ENCODE peak calls at places on chromosomes 3 and 15, in ten cellular contexts. D is NCI-H1092; K is activated naive CD8-positive, alpha-beta T cell treated with anti-CD3 and anti-CD28 coated beads, Interleukin-2, amount 50 U/mL, for 24 hours; Y is GM18507; X is adrenal gland; N is NT2/D1; O is HT1080; T is nucleus accumbens; M is stimulated activated CD8-positive, alpha-beta memory T cell treated with anti-CD3 and anti-CD28 coated beads, Interleukin-7, amount 100 ng/mL, for 24 hours; L is EH. Q is an unnamed sample.

GRCh38 chr15:91947370-91947769 is 93.9 kb downstream of the SLCO3A1 start:
- DNase-seq in D (no peak), K (no peak), Y (no peak), X (no peak), N (no peak), O (no peak), T (no peak), M (no peak), L (no peak), Q (no peak)

GRCh38 chr3:188303286-188303799 is 149.4 kb downstream of the LPP start:
- DNase-seq in D (no peak), K (no peak), Y (no peak), X (no peak), N (no peak), O (no peak), T (no peak), M (no peak), L (no peak), Q (no peak)

GRCh38 chr3:196639517-196640500 is at the start of gene NRROS:
- DNase-seq in D (peak), K (peak), Y (no peak), X (peak), N (peak), O (peak), T (no peak), M (no peak), L (peak), Q (peak)

GRCh38 chr3:171976526-171976925 is 62.9 kb upstream of the FNDC3B start:
- DNase-seq in D (no peak), K (no peak), Y (no peak), X (no peak), N (no peak), O (peak), T (no peak), M (no peak), L (peak), Q (no peak)

GRCh38 chr3:13790376-13791219 is 89.3 kb downstream of the WNT7A start:
- DNase-seq in D (no peak), K (no peak), Y (no peak), X (no peak), N (no peak), O (no peak), T (no peak), M (no peak), L (no peak), Q (no peak)

GRCh38 chr3:167733961-167734497 is 663 bp downstream of the PDCD10 start:
- DNase-seq in D (no peak), K (no peak), Y (no peak), X (no peak), N (no peak), O (no peak), T (no peak), M (no peak), L (peak), Q (no peak)

GRCh38 chr3:69288161-69288895 is 97.6 kb downstream of the FRMD4B start:
- DNase-seq in D (no peak), K (peak), Y (no peak), X (no peak), N (peak), O (no peak), T (no peak), M (peak), L (no peak), Q (no peak)

GRCh38 chr15:40944510-40945296 is 8.6 kb upstream of the CHAC1 start:
- DNase-seq in D (no peak), K (no peak), Y (no peak), X (no peak), N (no peak), O (no peak), T (no peak), M (no peak), L (no peak), Q (no peak)

GRCh38 chr3:170768334-170768801 is 101.6 kb downstream of the RPL22L1 start:
- DNase-seq in D (no peak), K (no peak), Y (no peak), X (no peak), N (no peak), O (peak), T (peak), M (no peak), L (peak), Q (no peak)

GRCh38 chr15:86164222-86164898 is 84.7 kb downstream of the AGBL1 start:
- DNase-seq in D (no peak), K (no peak), Y (no peak), X (peak), N (no peak), O (no peak), T (no peak), M (no peak), L (no peak), Q (no peak)

GRCh38 chr15:68450192-68450591 is 18.2 kb upstream of the ITGA11 start:
- DNase-seq in D (no peak), K (no peak), Y (no peak), X (no peak), N (no peak), O (no peak), T (no peak), M (no peak), L (peak), Q (peak)

GRCh38 chr3:37739579-37740290 is 121.9 kb upstream of the CTDSPL start:
- DNase-seq in D (no peak), K (no peak), Y (no peak), X (peak), N (no peak), O (no peak), T (no peak), M (no peak), L (no peak), Q (peak)

GRCh38 chr3:113844622-113845222 is 6.1 kb downstream of the GRAMD1C start:
- DNase-seq in D (peak), K (no peak), Y (no peak), X (no peak), N (no peak), O (peak), T (no peak), M (no peak), L (peak), Q (no peak)

GRCh38 chr15:51401872-51402517 is 60.5 kb downstream of the GLDN start:
- DNase-seq in D (no peak), K (peak), Y (no peak), X (peak), N (peak), O (peak), T (no peak), M (no peak), L (peak), Q (peak)

GRCh38 chr3:13577181-13578121 is 28.5 kb downstream of the FBLN2 start:
- DNase-seq in D (no peak), K (no peak), Y (no peak), X (no peak), N (no peak), O (no peak), T (no peak), M (no peak), L (no peak), Q (no peak)

GRCh38 chr3:196604548-196604947 is 34.9 kb upstream of the NRROS start:
- DNase-seq in D (no peak), K (no peak), Y (no peak), X (no peak), N (no peak), O (no peak), T (no peak), M (no peak), L (no peak), Q (no peak)

GRCh38 chr3:20323307-20323927 is 137.4 kb upstream of the SGO1 start:
- DNase-seq in D (no peak), K (no peak), Y (no peak), X (no peak), N (no peak), O (no peak), T (no peak), M (no peak), L (no peak), Q (no peak)

GRCh38 chr3:141797167-141797773 is 34.1 kb downstream of the GRK7 start:
- DNase-seq in D (peak), K (peak), Y (no peak), X (peak), N (peak), O (no peak), T (no peak), M (peak), L (peak), Q (peak)

GRCh38 chr3:95899494-95899893 is 914.9 kb upstream of the EPHA6 start:
- DNase-seq in D (no peak), K (no peak), Y (no peak), X (no peak), N (no peak), O (no peak), T (no peak), M (no peak), L (no peak), Q (no peak)

GRCh38 chr3:185585523-185585861 is 603 bp upstream of the SENP2 start:
- DNase-seq in D (no peak), K (no peak), Y (no peak), X (no peak), N (no peak), O (no peak), T (no peak), M (no peak), L (no peak), Q (no peak)

GRCh38 chr3:152105446-152105845 is 163.3 kb upstream of the MBNL1 start:
- DNase-seq in D (no peak), K (no peak), Y (no peak), X (no peak), N (no peak), O (peak), T (no peak), M (no peak), L (no peak), Q (no peak)

GRCh38 chr3:11954312-11954934 is 49.8 kb upstream of the SYN2 start:
- DNase-seq in D (peak), K (no peak), Y (no peak), X (no peak), N (no peak), O (no peak), T (peak), M (no peak), L (no peak), Q (no peak)

GRCh38 chr3:154900777-154901176 is 179.3 kb upstream of the MME start:
- DNase-seq in D (no peak), K (no peak), Y (no peak), X (no peak), N (no peak), O (no peak), T (no peak), M (no peak), L (no peak), Q (no peak)

GRCh38 chr3:21330293-21330692 is 420.7 kb downstream of the ZNF385D start:
- DNase-seq in D (no peak), K (no peak), Y (no peak), X (no peak), N (no peak), O (peak), T (no peak), M (no peak), L (no peak), Q (no peak)

GRCh38 chr15:41933771-41934170 is 38.6 kb downstream of the EHD4 start:
- DNase-seq in D (no peak), K (no peak), Y (no peak), X (no peak), N (no peak), O (peak), T (no peak), M (no peak), L (peak), Q (no peak)

GRCh38 chr3:134651347-134652041 is 672 bp upstream of the KY start:
- DNase-seq in D (no peak), K (no peak), Y (no peak), X (peak), N (no peak), O (no peak), T (peak), M (no peak), L (peak), Q (peak)

GRCh38 chr3:48743773-48744172 is 26.8 kb upstream of the IP6K2 start:
- DNase-seq in D (no peak), K (no peak), Y (no peak), X (no peak), N (no peak), O (no peak), T (no peak), M (no peak), L (peak), Q (no peak)

GRCh38 chr3:186108106-186108940 is 566 bp downstream of the ETV5 start:
- DNase-seq in D (peak), K (peak), Y (peak), X (peak), N (peak), O (peak), T (no peak), M (no peak), L (peak), Q (peak)

GRCh38 chr15:67048281-67049279 is 16.8 kb upstream of the SMAD3 start:
- DNase-seq in D (no peak), K (no peak), Y (no peak), X (peak), N (no peak), O (peak), T (no peak), M (no peak), L (peak), Q (peak)

GRCh38 chr3:35639251-35640185 is at the start of gene ARPP21:
- DNase-seq in D (no peak), K (peak), Y (no peak), X (no peak), N (peak), O (peak), T (peak), M (no peak), L (peak), Q (no peak)

GRCh38 chr15:36371509-36371908 is 207.9 kb upstream of the CDIN1 start:
- DNase-seq in D (no peak), K (no peak), Y (no peak), X (no peak), N (no peak), O (peak), T (no peak), M (no peak), L (peak), Q (no peak)

GRCh38 chr3:122510878-122511481 is 3.8 kb downstream of the KPNA1 start:
- DNase-seq in D (no peak), K (no peak), Y (no peak), X (no peak), N (no peak), O (no peak), T (no peak), M (no peak), L (no peak), Q (no peak)

GRCh38 chr3:42159706-42160472 is 68.7 kb downstream of the TRAK1 start:
- DNase-seq in D (no peak), K (peak), Y (no peak), X (no peak), N (peak), O (no peak), T (no peak), M (no peak), L (peak), Q (peak)